ENCODE peak calls at places on chromosome 5, in four cellular contexts. K, R, F and A are unnamed samples.

GRCh38 chr5:95959051-95959963 is 2.3 kb downstream of the ELL2 start:
- DNase-seq in K (no peak), R (no peak), F (no peak), A (no peak)

GRCh38 chr5:1152771-1153282 is 41.0 kb upstream of the SLC12A7 start:
- DNase-seq in K (no peak), R (no peak), F (no peak), A (no peak)

GRCh38 chr5:112757468-112758208 is 20.0 kb downstream of the APC start:
- DNase-seq in K (no peak), R (no peak), F (no peak), A (no peak)

GRCh38 chr5:10699281-10699874 is 61.7 kb downstream of the DAP start:
- DNase-seq in K (no peak), R (no peak), F (no peak), A (no peak)

GRCh38 chr5:17436345-17436744 is 61.7 kb upstream of the TAF11L2 start:
- DNase-seq in K (no peak), R (no peak), F (no peak), A (no peak)

GRCh38 chr5:170863646-170864045 is 1.8 kb downstream of the RANBP17 start:
- DNase-seq in K (no peak), R (no peak), F (no peak), A (no peak)

GRCh38 chr5:140828402-140828737 is 610 bp downstream of the PCDHA6 start:
- DNase-seq in K (no peak), R (no peak), F (no peak), A (no peak)

GRCh38 chr5:126403871-126404270 is 19.3 kb upstream of the GRAMD2B start:
- DNase-seq in K (no peak), R (no peak), F (no peak), A (no peak)

GRCh38 chr5:32489791-32490581 is 45.4 kb upstream of the ZFR start:
- DNase-seq in K (peak), R (peak), F (peak), A (no peak)

GRCh38 chr5:32151198-32151597 is 22.9 kb downstream of the GOLPH3 start:
- DNase-seq in K (no peak), R (no peak), F (no peak), A (no peak)

GRCh38 chr5:54621742-54622141 is 104.2 kb downstream of the SNX18 start:
- DNase-seq in K (no peak), R (no peak), F (no peak), A (no peak)

GRCh38 chr5:168481330-168481788 is 4.9 kb upstream of the RARS1 start:
- DNase-seq in K (no peak), R (peak), F (no peak), A (no peak)

GRCh38 chr5:77208507-77209163 is 1.8 kb upstream of the PDE8B start:
- DNase-seq in K (no peak), R (no peak), F (no peak), A (no peak)

GRCh38 chr5:77211691-77212047 is 1.2 kb downstream of the PDE8B start:
- DNase-seq in K (no peak), R (no peak), F (no peak), A (no peak)

GRCh38 chr5:77210091-77211012 is at the start of gene PDE8B:
- DNase-seq in K (no peak), R (peak), F (no peak), A (no peak)

GRCh38 chr5:77211013-77211690 is 672 bp downstream of the PDE8B start:
- DNase-seq in K (no peak), R (no peak), F (no peak), A (no peak)

GRCh38 chr5:77209495-77210090 is 887 bp upstream of the PDE8B start:
- DNase-seq in K (no peak), R (no peak), F (no peak), A (no peak)
- H3K4me3 ChIP-seq in K (no peak), R (no peak), F (no peak), A (no peak)

GRCh38 chr5:37833990-37834389 is 5.9 kb downstream of the GDNF start:
- DNase-seq in K (no peak), R (no peak), F (no peak), A (no peak)
- H3K4me3 ChIP-seq in K (no peak), R (no peak), F (peak), A (no peak)

DNA sequence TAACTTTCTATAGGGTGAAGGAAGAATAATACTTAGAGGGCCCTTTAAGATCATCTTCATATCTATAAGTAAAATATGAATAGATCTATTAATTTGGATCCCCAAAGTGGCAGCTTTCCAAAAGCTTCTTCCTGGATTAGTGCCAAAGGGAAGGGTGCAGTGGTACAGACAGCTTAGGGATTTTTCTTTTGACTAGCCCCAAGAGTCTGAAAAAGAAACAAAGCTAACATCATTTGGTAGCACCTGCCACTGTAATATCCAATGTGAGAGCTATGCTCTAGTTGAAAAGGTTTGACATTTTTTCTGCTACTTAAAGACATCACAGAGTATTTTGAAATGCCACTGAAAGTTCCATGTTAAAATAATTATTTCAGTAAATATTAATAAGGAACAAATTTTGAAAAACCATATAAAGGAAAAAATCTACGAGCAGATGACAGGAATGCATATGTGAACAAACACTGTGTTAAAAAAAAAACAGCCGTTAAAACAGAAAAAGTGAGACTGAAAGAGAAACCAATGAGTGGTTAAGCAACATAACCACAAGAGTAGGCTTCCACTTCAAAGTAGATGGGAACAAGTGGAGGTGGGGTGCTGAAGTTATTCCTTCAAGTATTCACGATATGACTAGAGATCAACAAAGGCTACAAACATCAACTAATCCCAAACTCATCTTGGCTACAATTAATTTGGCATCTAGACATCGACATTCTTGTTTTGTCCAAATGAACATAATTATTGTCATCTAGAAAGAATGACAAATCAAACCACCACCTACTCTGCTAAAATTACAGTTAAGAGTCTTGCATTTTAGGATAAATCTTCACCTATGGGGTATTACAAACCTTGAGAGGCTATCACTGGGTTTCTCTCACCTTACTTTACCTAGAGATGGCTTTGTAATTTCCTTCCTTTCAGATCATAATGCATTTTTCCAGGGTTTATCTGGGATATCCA is 137.5 kb downstream of the CPLANE1 start:
- DNase-seq in K (no peak), R (peak), F (no peak), A (no peak)
- H3K4me3 ChIP-seq in K (no peak), R (no peak), F (no peak), A (no peak)

DNA sequence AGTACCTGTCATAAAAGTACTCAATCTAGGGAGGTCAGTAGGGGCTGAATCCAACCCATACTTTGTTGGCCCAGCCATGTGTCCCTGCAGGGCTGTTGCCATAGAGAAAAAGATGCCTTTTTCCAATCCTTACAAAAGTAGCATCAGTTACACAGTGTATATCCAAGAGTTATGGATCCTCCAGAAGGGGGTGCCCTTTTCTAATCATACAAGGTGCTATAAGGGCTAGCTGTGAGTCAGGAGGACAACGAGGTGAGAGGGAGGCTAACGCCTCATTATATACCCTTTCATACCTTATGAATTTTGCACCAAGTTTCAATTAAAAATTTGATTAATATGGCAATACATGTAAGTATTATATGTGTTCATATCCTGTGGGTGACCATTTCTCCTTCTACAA is 4.8 kb downstream of the KIAA0825 start:
- DNase-seq in K (no peak), R (no peak), F (no peak), A (no peak)
- H3K4me3 ChIP-seq in K (no peak), R (no peak), F (no peak), A (no peak)

DNA sequence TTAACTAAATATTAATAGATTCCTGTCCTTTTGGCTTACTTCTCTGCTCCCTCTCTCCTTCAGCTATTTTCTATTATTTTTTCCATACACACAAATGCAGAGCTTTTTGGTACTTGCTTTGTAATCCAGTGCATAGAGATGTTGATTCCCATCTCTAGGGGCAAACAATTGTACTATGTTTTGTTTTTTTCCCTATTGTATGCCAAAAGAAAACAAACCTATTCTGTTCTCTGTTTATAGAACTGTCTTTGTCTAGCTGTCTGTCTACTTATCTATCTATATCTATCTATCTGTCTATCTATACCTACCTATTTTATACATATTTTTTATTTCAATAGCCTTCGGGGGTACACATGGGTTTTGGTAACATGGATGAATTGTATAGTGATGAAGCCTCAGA is 121.6 kb upstream of the LIFR start:
- DNase-seq in K (no peak), R (no peak), F (no peak), A (no peak)
- H3K4me3 ChIP-seq in K (no peak), R (no peak), F (no peak), A (no peak)

DNA sequence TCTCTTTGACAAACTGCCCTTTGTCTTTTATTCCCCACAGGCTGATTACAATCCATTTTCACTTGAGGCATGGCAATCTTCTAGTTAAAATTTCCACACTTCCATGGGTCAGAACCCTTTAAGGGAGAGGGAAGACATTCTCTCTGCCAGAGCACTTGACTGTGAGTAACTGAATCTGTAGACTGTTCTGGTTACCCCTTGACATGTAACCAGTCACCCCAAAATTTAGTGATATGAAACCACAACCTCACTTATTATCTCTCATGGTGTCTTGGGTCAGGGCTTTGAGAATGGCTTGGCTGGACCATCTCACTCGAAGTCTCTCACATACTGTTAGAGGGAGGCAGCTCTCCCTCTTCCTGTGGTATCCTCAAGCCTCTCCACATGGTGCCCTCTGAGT is 14.0 kb downstream of the ITGA2 start:
- DNase-seq in K (no peak), R (no peak), F (no peak), A (no peak)
- H3K4me3 ChIP-seq in K (no peak), R (no peak), F (no peak), A (no peak)

GRCh38 chr5:174419523-174420132 is 304.8 kb upstream of the MSX2 start:
- DNase-seq in K (peak), R (peak), F (peak), A (peak)
- H3K4me3 ChIP-seq in K (no peak), R (no peak), F (peak), A (peak)

GRCh38 chr5:66882592-66883227 is 286.5 kb downstream of the MAST4 start:
- DNase-seq in K (no peak), R (no peak), F (no peak), A (no peak)
- H3K4me3 ChIP-seq in K (no peak), R (no peak), F (no peak), A (no peak)

GRCh38 chr5:88785396-88786216 is 97.4 kb downstream of the MEF2C start:
- DNase-seq in K (no peak), R (no peak), F (peak), A (no peak)
- H3K4me3 ChIP-seq in K (no peak), R (no peak), F (no peak), A (no peak)

GRCh38 chr5:14297697-14298096 is 154.6 kb downstream of the TRIO start:
- DNase-seq in K (no peak), R (no peak), F (no peak), A (no peak)

GRCh38 chr5:14296533-14297331 is 153.6 kb downstream of the TRIO start:
- DNase-seq in K (no peak), R (no peak), F (no peak), A (no peak)

GRCh38 chr5:14299666-14300065 is 156.5 kb downstream of the TRIO start:
- DNase-seq in K (no peak), R (no peak), F (no peak), A (no peak)

GRCh38 chr5:14295610-14296009 is 152.5 kb downstream of the TRIO start:
- DNase-seq in K (no peak), R (no peak), F (no peak), A (no peak)

GRCh38 chr5:14298126-14298847 is 155.1 kb downstream of the TRIO start:
- DNase-seq in K (no peak), R (no peak), F (no peak), A (no peak)
- H3K4me3 ChIP-seq in K (no peak), R (no peak), F (no peak), A (no peak)